ENCODE peak calls at places on chromosomes 11 and 22, in eight cellular contexts. S is lung, N is Peyer's patch, C is lower lobe of right lung, Q is cardiac muscle cell, K is A549, O is fibroblast of lung, A is sigmoid colon. X is an unnamed sample. For H3K4me1, the result is how much of the 10 kb centered on the place peaks cover.

GRCh38 chr11:83544871-83545270 is 258.7 kb upstream of the CCDC90B start:
- DNase-seq in S (no peak), N (no peak), C (no peak), Q (no peak), K (no peak), O (no peak), A (no peak), X (no peak)

GRCh38 chr11:77821349-77821851 is 456 bp downstream of the AAMDC start:
- DNase-seq in S (peak), N (peak), C (no peak), Q (peak), K (peak), O (peak), A (peak), X (peak)

GRCh38 chr11:13963949-13964770 is 1.6 kb downstream of the SPON1 start:
- DNase-seq in S (peak), N (peak), C (peak), Q (peak), K (no peak), O (no peak), A (no peak), X (peak)

GRCh38 chr11:9357041-9357440 is 27.4 kb upstream of the IPO7 start:
- DNase-seq in S (no peak), N (no peak), C (no peak), Q (no peak), K (no peak), O (no peak), A (no peak), X (no peak)

GRCh38 chr11:76771446-76772099 is 11.6 kb upstream of the TSKU start:
- DNase-seq in S (no peak), N (no peak), C (no peak), Q (no peak), K (no peak), O (no peak), A (peak), X (no peak)

GRCh38 chr22:38317237-38317994 is at the start of gene CSNK1E:
- DNase-seq in S (peak), N (peak), C (peak), Q (peak), K (peak), O (peak), A (peak), X (peak)

GRCh38 chr22:30649430-30650007 is 13.9 kb downstream of the SLC35E4 start:
- DNase-seq in S (peak), N (peak), C (no peak), Q (no peak), K (no peak), O (peak), A (no peak), X (peak)

GRCh38 chr22:44919691-44920090 is 90.1 kb downstream of the PHF21B start:
- DNase-seq in S (no peak), N (no peak), C (peak), Q (no peak), K (no peak), O (no peak), A (peak), X (no peak)

GRCh38 chr11:76232026-76232665 is 25.8 kb upstream of the WNT11 start:
- DNase-seq in S (no peak), N (peak), C (no peak), Q (no peak), K (no peak), O (no peak), A (no peak), X (no peak)

GRCh38 chr22:37932821-37933578 is 20.4 kb downstream of the C22orf23 start:
- DNase-seq in S (peak), N (no peak), C (peak), Q (no peak), K (no peak), O (no peak), A (peak), X (peak)

GRCh38 chr11:134466909-134467567 is 55.0 kb upstream of the B3GAT1 start:
- DNase-seq in S (no peak), N (no peak), C (no peak), Q (no peak), K (no peak), O (no peak), A (peak), X (no peak)

GRCh38 chr22:50599816-50600454 is 658 bp upstream of the MAPK8IP2 start:
- DNase-seq in S (no peak), N (peak), C (no peak), Q (peak), K (no peak), O (peak), A (peak), X (peak)

GRCh38 chr11:130761560-130762220 is 154.6 kb downstream of the SNX19 start:
- DNase-seq in S (no peak), N (no peak), C (no peak), Q (no peak), K (no peak), O (no peak), A (no peak), X (no peak)

GRCh38 chr11:67055812-67056211 is 835 bp upstream of the RHOD start:
- DNase-seq in S (no peak), N (no peak), C (no peak), Q (no peak), K (no peak), O (peak), A (no peak), X (peak)

GRCh38 chr11:114762437-114762836 is 84.1 kb downstream of the NXPE2 start:
- DNase-seq in S (peak), N (peak), C (peak), Q (peak), K (peak), O (peak), A (peak), X (peak)

GRCh38 chr11:90705661-90706060 is 482.8 kb upstream of the CHORDC1 start:
- DNase-seq in S (no peak), N (no peak), C (no peak), Q (no peak), K (no peak), O (no peak), A (no peak), X (no peak)

GRCh38 chr11:62542111-62542745 is 4.4 kb downstream of the AHNAK start:
- DNase-seq in S (no peak), N (peak), C (no peak), Q (no peak), K (no peak), O (no peak), A (no peak), X (no peak)

GRCh38 chr11:101269990-101270660 is 140.5 kb upstream of the PGR start:
- DNase-seq in S (no peak), N (no peak), C (no peak), Q (no peak), K (no peak), O (no peak), A (no peak), X (no peak)

GRCh38 chr11:134223066-134223465 is 701 bp downstream of the NCAPD3 start:
- DNase-seq in S (no peak), N (no peak), C (no peak), Q (no peak), K (peak), O (no peak), A (no peak), X (peak)

GRCh38 chr22:37312549-37313183 is 30.4 kb downstream of the CYTH4 start:
- DNase-seq in S (no peak), N (no peak), C (no peak), Q (no peak), K (no peak), O (no peak), A (no peak), X (no peak)

GRCh38 chr11:64266339-64266738 is 15.0 kb downstream of the PLCB3 start:
- DNase-seq in S (no peak), N (no peak), C (no peak), Q (no peak), K (no peak), O (peak), A (no peak), X (peak)

DNA sequence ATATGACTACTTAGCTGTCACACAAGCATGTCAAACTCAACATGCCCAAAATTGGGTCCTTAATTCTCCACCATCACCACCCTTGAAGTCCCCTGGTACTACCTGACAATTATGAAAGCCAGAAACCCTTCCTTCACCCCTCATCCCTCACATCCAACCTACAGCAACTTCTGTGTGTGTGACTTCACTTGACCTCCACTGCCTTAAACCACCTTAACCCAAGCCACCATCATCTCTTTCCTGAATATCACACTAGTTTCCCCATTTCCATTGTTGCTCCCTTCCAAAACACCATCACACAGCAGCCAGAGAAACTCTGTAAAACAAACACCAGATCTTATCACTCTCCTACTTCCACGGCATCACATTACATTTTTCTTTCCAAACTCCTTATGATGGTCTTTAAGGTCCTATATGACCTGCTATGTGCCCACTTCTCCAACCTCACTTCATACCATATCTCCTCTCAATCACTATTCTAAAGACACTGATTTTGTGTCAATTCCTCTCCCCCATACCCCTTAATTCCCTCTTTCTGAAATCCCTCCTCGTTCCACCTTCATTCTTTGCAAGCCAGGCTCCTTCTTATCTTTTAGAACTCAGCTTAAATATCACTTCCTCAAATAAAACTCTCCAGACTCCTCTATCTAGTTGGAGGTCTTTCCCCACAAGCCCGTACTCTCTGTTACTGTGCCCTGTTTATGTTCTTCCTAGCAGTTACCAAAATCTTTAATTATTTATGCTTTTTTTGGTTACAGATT is 124.9 kb downstream of the RBFOX2 start:
- DNase-seq in S (no peak), N (no peak), C (no peak), Q (no peak), K (no peak), O (no peak), A (no peak), X (no peak)
- H3K4me1 ChIP-seq in S (under half), N (under half), C (under half), Q (half or more), K (under half), O (under half), A (under half), X (under half)

DNA sequence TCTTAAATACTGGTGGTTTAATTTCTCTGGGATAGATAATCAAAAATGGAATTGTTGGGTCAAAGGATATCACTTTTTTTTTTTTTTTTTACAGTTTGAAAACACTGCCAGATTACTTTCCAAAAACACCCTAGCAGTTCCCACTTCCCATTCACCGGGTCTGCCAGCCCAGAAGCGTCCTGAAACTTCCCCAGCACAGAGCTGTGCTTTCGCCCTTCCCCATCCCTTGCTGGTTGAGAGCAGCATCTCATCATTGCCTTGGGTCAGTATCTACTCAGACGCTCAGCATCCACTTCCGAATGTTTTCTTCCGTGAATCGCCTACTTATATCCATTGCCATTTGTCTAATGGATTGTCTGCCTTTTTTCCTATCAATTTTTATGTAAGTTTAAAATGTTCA is 5.5 kb downstream of the CERK start:
- DNase-seq in S (no peak), N (no peak), C (no peak), Q (no peak), K (no peak), O (no peak), A (no peak), X (no peak)
- H3K4me1 ChIP-seq in S (under half), N (under half), C (half or more), Q (under half), K (under half), O (under half), A (half or more), X (under half)

GRCh38 chr11:12183827-12184620 is 73.6 kb downstream of the MICAL2 start:
- DNase-seq in S (no peak), N (no peak), C (no peak), Q (no peak), K (no peak), O (no peak), A (no peak), X (no peak)

GRCh38 chr11:12184696-12185095 is 74.3 kb downstream of the MICAL2 start:
- DNase-seq in S (no peak), N (no peak), C (no peak), Q (no peak), K (no peak), O (peak), A (no peak), X (peak)

GRCh38 chr11:12185106-12185690 is 74.8 kb downstream of the MICAL2 start:
- DNase-seq in S (no peak), N (no peak), C (no peak), Q (no peak), K (no peak), O (no peak), A (no peak), X (no peak)

GRCh38 chr11:12180257-12181205 is 70.1 kb downstream of the MICAL2 start:
- DNase-seq in S (no peak), N (no peak), C (no peak), Q (no peak), K (no peak), O (peak), A (no peak), X (no peak)

DNA sequence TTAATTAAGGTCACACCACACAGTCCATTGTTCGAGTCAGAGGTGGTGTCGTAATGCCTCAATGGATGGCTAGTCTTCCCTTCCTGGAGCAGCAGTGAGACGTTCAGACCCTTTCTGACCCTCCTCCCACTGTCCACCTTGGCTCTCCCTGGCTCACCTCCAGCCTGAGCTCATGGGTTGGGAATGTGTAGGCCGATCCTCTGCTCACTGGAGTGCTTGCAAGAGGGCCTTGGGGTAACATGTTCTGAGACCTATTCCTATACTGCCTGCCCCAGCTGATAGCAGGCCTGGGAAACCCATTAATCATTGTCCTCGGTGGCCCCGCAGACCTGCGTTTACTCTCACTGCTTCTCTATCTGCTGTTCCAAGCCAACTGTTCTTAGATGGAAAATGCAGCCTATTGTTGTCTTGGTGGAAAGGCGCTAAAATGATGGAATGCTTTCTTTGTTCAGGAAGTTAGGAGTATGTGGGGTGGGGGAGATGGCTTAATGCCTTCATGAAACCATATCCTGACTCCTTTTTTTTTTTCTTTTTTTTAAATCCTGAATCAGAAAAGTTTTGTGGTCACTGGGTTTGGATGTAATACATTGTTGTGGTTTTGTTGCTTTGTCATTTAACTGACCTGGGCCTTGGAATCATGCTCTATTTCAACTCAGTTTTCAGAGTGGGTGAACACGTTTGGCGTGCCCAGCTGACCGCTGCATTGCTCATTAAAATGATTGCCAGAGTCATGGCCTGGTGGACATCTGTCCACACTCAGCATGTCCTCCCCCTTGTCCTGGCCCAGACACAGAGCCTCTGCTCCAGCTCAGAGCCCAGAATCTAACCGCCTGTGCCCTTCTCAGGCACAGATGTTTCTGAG is 72.5 kb downstream of the MICAL2 start:
- DNase-seq in S (peak), N (no peak), C (no peak), Q (peak), K (peak), O (peak), A (no peak), X (peak)
- H3K4me1 ChIP-seq in S (under half), N (under half), C (half or more), Q (half or more), K (half or more), O (under half), A (half or more), X (under half)

GRCh38 chr22:33903012-33903411 is 17.3 kb downstream of the LARGE1 start:
- DNase-seq in S (no peak), N (no peak), C (no peak), Q (no peak), K (no peak), O (no peak), A (no peak), X (no peak)
- H3K4me1 ChIP-seq in S (under half), N (under half), C (under half), Q (under half), K (under half), O (under half), A (half or more), X (under half)